ENCODE peak calls at places on chromosomes 4 and X, in six cellular contexts. One of them, this sample, is unnamed.

GRCh38 chrX:35890699-35891098 is 28.8 kb upstream of the CFAP47 start:
- DNase-seq in AG04450: no peak
- DNase-seq in AG10803: no peak
- DNase-seq in tibial artery: peak
- DNase-seq in bronchial epithelial cell: peak
- DNase-seq in IMR-90: peak
- DNase-seq in this sample: peak

GRCh38 chr4:94244829-94245185 is 37.1 kb downstream of the SMARCAD1 start:
- DNase-seq in AG04450: no peak
- DNase-seq in AG10803: no peak
- DNase-seq in tibial artery: no peak
- DNase-seq in bronchial epithelial cell: no peak
- DNase-seq in IMR-90: no peak
- DNase-seq in this sample: no peak

GRCh38 chrX:33725556-33726232 is 406.4 kb downstream of the FAM47A start:
- DNase-seq in AG04450: no peak
- DNase-seq in AG10803: no peak
- DNase-seq in tibial artery: no peak
- DNase-seq in bronchial epithelial cell: peak
- DNase-seq in IMR-90: no peak
- DNase-seq in this sample: no peak

GRCh38 chr4:115154826-115155225 is 41.4 kb upstream of the NDST4 start:
- DNase-seq in AG04450: no peak
- DNase-seq in AG10803: peak
- DNase-seq in tibial artery: no peak
- DNase-seq in bronchial epithelial cell: no peak
- DNase-seq in IMR-90: no peak
- DNase-seq in this sample: no peak

GRCh38 chrX:74593593-74593992 is 20.8 kb downstream of the RLIM start:
- DNase-seq in AG04450: no peak
- DNase-seq in AG10803: peak
- DNase-seq in tibial artery: no peak
- DNase-seq in bronchial epithelial cell: no peak
- DNase-seq in IMR-90: no peak
- DNase-seq in this sample: no peak

GRCh38 chrX:152072236-152072635 is 66.1 kb downstream of the MAGEA10 start:
- DNase-seq in AG04450: peak
- DNase-seq in AG10803: peak
- DNase-seq in tibial artery: no peak
- DNase-seq in bronchial epithelial cell: peak
- DNase-seq in IMR-90: peak
- DNase-seq in this sample: no peak

GRCh38 chrX:43450355-43450754 is 205.7 kb upstream of the MAOA start:
- DNase-seq in AG04450: no peak
- DNase-seq in AG10803: no peak
- DNase-seq in tibial artery: no peak
- DNase-seq in bronchial epithelial cell: no peak
- DNase-seq in IMR-90: no peak
- DNase-seq in this sample: no peak

GRCh38 chr4:141905751-141906150 is 269.4 kb downstream of the IL15 start:
- DNase-seq in AG04450: peak
- DNase-seq in AG10803: peak
- DNase-seq in tibial artery: no peak
- DNase-seq in bronchial epithelial cell: peak
- DNase-seq in IMR-90: peak
- DNase-seq in this sample: no peak

GRCh38 chr4:47068986-47069385 is 37.6 kb downstream of the GABRB1 start:
- DNase-seq in AG04450: no peak
- DNase-seq in AG10803: no peak
- DNase-seq in tibial artery: no peak
- DNase-seq in bronchial epithelial cell: no peak
- DNase-seq in IMR-90: peak
- DNase-seq in this sample: no peak

GRCh38 chr4:172055498-172055897 is 242.3 kb downstream of the GALNTL6 start:
- DNase-seq in AG04450: no peak
- DNase-seq in AG10803: no peak
- DNase-seq in tibial artery: no peak
- DNase-seq in bronchial epithelial cell: no peak
- DNase-seq in IMR-90: no peak
- DNase-seq in this sample: no peak

GRCh38 chr4:108033348-108033747 is 43.7 kb downstream of the HADH start:
- DNase-seq in AG04450: no peak
- DNase-seq in AG10803: no peak
- DNase-seq in tibial artery: no peak
- DNase-seq in bronchial epithelial cell: no peak
- DNase-seq in IMR-90: no peak
- DNase-seq in this sample: no peak

DNA sequence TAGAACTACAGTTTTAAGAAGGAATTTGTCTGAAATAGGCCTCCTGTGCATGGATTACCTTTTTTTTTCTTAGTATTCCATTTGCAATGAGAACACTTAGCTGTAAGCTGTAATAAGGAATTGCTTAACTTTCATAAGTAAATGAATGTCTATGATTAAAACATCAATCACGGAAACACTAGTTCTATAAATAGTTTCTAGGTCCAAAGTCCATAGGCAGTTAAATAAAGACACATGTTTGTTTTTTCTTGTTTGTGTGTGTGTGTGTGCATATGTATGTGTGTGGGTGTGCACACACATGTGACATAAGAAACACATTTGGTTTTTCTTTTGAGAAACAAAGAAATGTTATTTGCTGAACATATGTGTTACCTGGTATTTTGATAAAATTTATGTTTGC is 11.2 kb downstream of the GPRIN3 start:
- DNase-seq in AG04450: no peak
- DNase-seq in AG10803: no peak
- DNase-seq in tibial artery: no peak
- DNase-seq in bronchial epithelial cell: no peak
- DNase-seq in IMR-90: no peak
- DNase-seq in this sample: no peak
- H3K4me3 ChIP-seq in AG04450: no peak
- H3K4me3 ChIP-seq in AG10803: no peak
- H3K4me3 ChIP-seq in tibial artery: no peak
- H3K4me3 ChIP-seq in bronchial epithelial cell: no peak
- H3K4me3 ChIP-seq in IMR-90: no peak
- H3K4me3 ChIP-seq in this sample: no peak

GRCh38 chr4:146415829-146416228 is 105.9 kb downstream of the SLC10A7 start:
- DNase-seq in AG04450: no peak
- DNase-seq in AG10803: no peak
- DNase-seq in tibial artery: no peak
- DNase-seq in bronchial epithelial cell: no peak
- DNase-seq in IMR-90: no peak
- DNase-seq in this sample: no peak

DNA sequence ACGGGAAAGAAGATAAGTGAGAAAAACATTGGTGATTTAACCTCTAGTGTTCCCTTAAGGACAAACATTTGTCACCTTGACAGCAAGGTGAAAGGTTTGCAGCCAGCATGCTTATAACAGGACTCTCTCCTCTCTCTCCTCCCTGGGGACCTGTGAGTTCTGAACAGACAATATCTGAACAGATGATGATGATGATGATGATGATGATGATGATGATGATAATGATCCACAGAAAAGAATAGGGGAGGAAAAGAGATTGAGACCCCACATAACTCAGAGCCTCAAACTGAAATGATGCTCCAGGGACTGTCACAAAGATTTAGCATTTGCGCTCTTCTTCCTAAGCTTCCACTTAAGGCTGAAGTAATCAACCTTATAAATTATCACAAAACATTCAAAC is 103.9 kb downstream of the SLC10A7 start:
- DNase-seq in AG04450: no peak
- DNase-seq in AG10803: no peak
- DNase-seq in tibial artery: no peak
- DNase-seq in bronchial epithelial cell: no peak
- DNase-seq in IMR-90: no peak
- DNase-seq in this sample: no peak
- TF ChIP-seq CTCF in AG04450: no peak
- TF ChIP-seq CTCF in AG10803: no peak
- TF ChIP-seq CTCF in tibial artery: no peak
- TF ChIP-seq CTCF in bronchial epithelial cell: no peak
- TF ChIP-seq CTCF in IMR-90: no peak
- TF ChIP-seq CTCF in this sample: no peak

DNA sequence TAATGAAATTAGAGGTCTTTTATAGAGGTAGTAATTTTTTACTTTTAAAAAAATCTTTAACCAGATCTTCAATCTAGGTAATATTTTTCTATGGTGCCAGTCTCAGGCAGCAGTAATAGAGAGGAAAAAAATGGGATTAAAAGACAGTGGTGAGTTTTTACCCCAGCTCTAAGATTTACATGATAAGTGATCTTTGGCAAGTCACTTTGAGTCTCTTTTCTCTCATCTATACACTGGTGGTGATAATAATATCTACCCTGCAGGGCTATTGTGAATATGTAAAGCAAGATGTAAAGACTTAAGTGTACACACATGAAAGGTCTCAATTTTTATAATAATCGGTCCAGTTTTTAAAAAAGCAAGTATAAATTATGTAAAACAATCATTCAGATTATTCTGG is 786.2 kb upstream of the POU3F4 start:
- DNase-seq in AG04450: no peak
- DNase-seq in AG10803: no peak
- DNase-seq in tibial artery: no peak
- DNase-seq in bronchial epithelial cell: no peak
- DNase-seq in IMR-90: no peak
- DNase-seq in this sample: no peak
- H3K4me3 ChIP-seq in AG04450: no peak
- H3K4me3 ChIP-seq in AG10803: no peak
- H3K4me3 ChIP-seq in tibial artery: no peak
- H3K4me3 ChIP-seq in bronchial epithelial cell: no peak
- H3K4me3 ChIP-seq in IMR-90: no peak
- H3K4me3 ChIP-seq in this sample: no peak

GRCh38 chrX:17917945-17918577 is 57.0 kb upstream of the RAI2 start:
- DNase-seq in AG04450: no peak
- DNase-seq in AG10803: no peak
- DNase-seq in tibial artery: no peak
- DNase-seq in bronchial epithelial cell: no peak
- DNase-seq in IMR-90: no peak
- DNase-seq in this sample: no peak
- TF ChIP-seq CTCF in AG04450: no peak
- TF ChIP-seq CTCF in AG10803: no peak
- TF ChIP-seq CTCF in tibial artery: no peak
- TF ChIP-seq CTCF in bronchial epithelial cell: no peak
- TF ChIP-seq CTCF in IMR-90: no peak
- TF ChIP-seq CTCF in this sample: no peak

GRCh38 chrX:48578661-48579128 is 4.4 kb downstream of the RBM3 start:
- DNase-seq in AG04450: no peak
- DNase-seq in AG10803: no peak
- DNase-seq in tibial artery: no peak
- DNase-seq in bronchial epithelial cell: no peak
- DNase-seq in IMR-90: no peak
- DNase-seq in this sample: no peak

GRCh38 chrX:48573690-48574269 is 504 bp upstream of the RBM3 start:
- DNase-seq in AG04450: no peak
- DNase-seq in AG10803: no peak
- DNase-seq in tibial artery: peak
- DNase-seq in bronchial epithelial cell: no peak
- DNase-seq in IMR-90: no peak
- DNase-seq in this sample: peak

GRCh38 chrX:48574270-48575266 is at the start of gene RBM3:
- DNase-seq in AG04450: no peak
- DNase-seq in AG10803: peak
- DNase-seq in tibial artery: peak
- DNase-seq in bronchial epithelial cell: peak
- DNase-seq in IMR-90: peak
- DNase-seq in this sample: peak

GRCh38 chrX:48575642-48576041 is 1.4 kb downstream of the RBM3 start:
- DNase-seq in AG04450: no peak
- DNase-seq in AG10803: no peak
- DNase-seq in tibial artery: no peak
- DNase-seq in bronchial epithelial cell: no peak
- DNase-seq in IMR-90: no peak
- DNase-seq in this sample: no peak

GRCh38 chrX:48576108-48576507 is 1.8 kb downstream of the RBM3 start:
- DNase-seq in AG04450: no peak
- DNase-seq in AG10803: no peak
- DNase-seq in tibial artery: no peak
- DNase-seq in bronchial epithelial cell: no peak
- DNase-seq in IMR-90: no peak
- DNase-seq in this sample: no peak
- H3K4me3 ChIP-seq in AG04450: peak
- H3K4me3 ChIP-seq in AG10803: peak
- H3K4me3 ChIP-seq in tibial artery: no peak
- H3K4me3 ChIP-seq in bronchial epithelial cell: peak
- H3K4me3 ChIP-seq in IMR-90: no peak
- H3K4me3 ChIP-seq in this sample: peak